ENCODE peak calls at places on chromosomes 6 and 20, in five cellular contexts. A is NCI-H446, E is mucosa of gallbladder, C is epithelial cell of esophagus, Z is tibial artery. L is an unnamed sample.

GRCh38 chr6:3796396-3796795 is 44.9 kb upstream of the PXDC1 start:
- DNase-seq in A (no peak), Z (no peak), E (no peak), C (peak; percentile 79), L (no peak)

GRCh38 chr6:19879663-19880062 is 42.5 kb downstream of the ID4 start:
- DNase-seq in C (peak; percentile 11), A (no peak), E (no peak), Z (no peak), L (no peak)

GRCh38 chr20:3541887-3542721 is 71.3 kb downstream of the ATRN start:
- DNase-seq in A (no peak), C (no peak), E (no peak), Z (no peak), L (no peak)

GRCh38 chr6:140541288-140541687 is 1166.8 kb upstream of the CITED2 start:
- DNase-seq in Z (no peak), E (no peak), C (peak; percentile 54), A (no peak), L (no peak)

GRCh38 chr6:116881236-116881635 is 4.2 kb downstream of the RFX6 start:
- DNase-seq in Z (no peak), C (peak; percentile 16), E (no peak), A (no peak), L (no peak)

GRCh38 chr6:33812669-33813068 is 8.9 kb upstream of the MLN start:
- DNase-seq in E (peak; percentile 49), Z (no peak), A (no peak), C (peak; percentile 62), L (peak; percentile 78)

GRCh38 chr6:99026135-99026534 is 78.4 kb upstream of the FBXL4 start:
- DNase-seq in Z (no peak), E (no peak), C (peak; percentile 85), A (no peak), L (no peak)

GRCh38 chr6:3287976-3288707 is 29.4 kb downstream of the PSMG4 start:
- DNase-seq in E (no peak), Z (peak; percentile 16), C (no peak), A (no peak), L (no peak)

GRCh38 chr6:105545947-105546710 is 143.2 kb upstream of the PREP start:
- DNase-seq in Z (no peak), E (peak; percentile 12), C (peak; percentile 90), A (no peak), L (no peak)

GRCh38 chr6:139711714-139712585 is 337.5 kb upstream of the CITED2 start:
- DNase-seq in A (peak; percentile 27), E (no peak), C (peak; percentile 76), Z (no peak), L (no peak)

GRCh38 chr6:130577178-130577919 is 211.5 kb downstream of the TMEM200A start:
- DNase-seq in C (no peak), Z (no peak), A (no peak), E (no peak), L (no peak)

GRCh38 chr6:74319292-74319691 is 623.3 kb downstream of the CD109 start:
- DNase-seq in C (no peak), E (no peak), Z (no peak), A (no peak), L (no peak)

GRCh38 chr6:43740961-43741764 is 28.8 kb upstream of the VEGFA start:
- DNase-seq in Z (no peak), E (no peak), C (no peak), A (no peak), L (no peak)

GRCh38 chr6:166936079-166936787 is 20.1 kb downstream of the RNASET2 start:
- DNase-seq in E (no peak), A (no peak), Z (no peak), C (no peak), L (no peak)

GRCh38 chr6:139654888-139655782 is 280.7 kb upstream of the CITED2 start:
- DNase-seq in A (no peak), Z (no peak), E (no peak), C (peak; percentile 21), L (no peak)

GRCh38 chr6:116298273-116298672 is 18.5 kb upstream of the TSPYL1 start:
- DNase-seq in A (no peak), E (no peak), C (no peak), Z (no peak), L (no peak)

GRCh38 chr6:163583558-163583957 is 169.0 kb downstream of the QKI start:
- DNase-seq in A (no peak), E (no peak), Z (no peak), C (no peak), L (no peak)

GRCh38 chr6:136123464-136123863 is 126.6 kb downstream of the MTFR2 start:
- DNase-seq in Z (no peak), C (peak; percentile 85), A (no peak), E (no peak), L (peak; percentile 7)

GRCh38 chr6:93962566-93962965 is 543.2 kb upstream of the EPHA7 start:
- DNase-seq in C (peak; percentile 51), A (no peak), Z (no peak), E (no peak), L (no peak)

GRCh38 chr6:2752477-2753115 is 1.9 kb upstream of the MYLK4 start:
- DNase-seq in A (no peak), Z (no peak), E (no peak), C (peak; percentile 20), L (no peak)

GRCh38 chr6:56802570-56802969 is 152.3 kb upstream of the BEND6 start:
- DNase-seq in Z (no peak), A (peak; percentile 79), C (peak; percentile 13), E (no peak), L (peak; percentile 55)

L was measured in Calu3.